ENCODE peak calls at places on chromosomes 12 and 14, in eight cellular contexts. M is NCI-H2081; K is left ventricle myocardium superior; Z is GM04504; I is left cardiac atrium; P is HFFc6; S is choroid plexus epithelial cell; Q is stimulated activated CD4-positive, alpha-beta T cell treated with anti-CD3 and anti-CD28 coated beads, TNF-alpha, amount 100 ng/mL, for 4 hours. L is an unnamed sample.

GRCh38 chr14:94827711-94828505 is 58.0 kb upstream of the GSC start:
- DNase-seq in M (no peak), K (peak; percentile 67), Z (no peak), I (peak; percentile 24), P (no peak), S (no peak), Q (no peak), L (no peak)

GRCh38 chr14:75578786-75579781 is 664 bp downstream of the FLVCR2 start:
- DNase-seq in M (no peak), K (peak; percentile 35), Z (no peak), I (peak; percentile 33), P (peak; percentile 37), S (peak; percentile 29), Q (no peak), L (no peak)

GRCh38 chr14:68268197-68268596 is 448.6 kb downstream of the RAD51B start:
- DNase-seq in M (no peak), K (no peak), Z (no peak), I (no peak), P (no peak), S (no peak), Q (no peak), L (no peak)

GRCh38 chr12:126773012-126773411 is 1494.0 kb upstream of the TMEM132C start:
- DNase-seq in M (no peak), K (no peak), Z (no peak), I (no peak), P (no peak), S (no peak), Q (no peak), L (no peak)

GRCh38 chr12:94656556-94656955 is 6.2 kb upstream of the TMCC3 start:
- DNase-seq in M (no peak), K (no peak), Z (no peak), I (no peak), P (no peak), S (no peak), Q (no peak), L (no peak)

GRCh38 chr12:15212877-15213276 is 8.3 kb downstream of the RERG start:
- DNase-seq in M (peak; percentile 84), K (no peak), Z (no peak), I (no peak), P (no peak), S (no peak), Q (no peak), L (no peak)

GRCh38 chr12:12070674-12071661 is at the start of gene BCL2L14:
- DNase-seq in M (no peak), K (no peak), Z (no peak), I (no peak), P (no peak), S (no peak), Q (no peak), L (no peak)

GRCh38 chr12:133227281-133227852 is 8.3 kb downstream of the ANHX start:
- DNase-seq in M (no peak), K (no peak), Z (no peak), I (no peak), P (no peak), S (no peak), Q (no peak), L (no peak)

GRCh38 chr12:43893670-43894069 is 57.8 kb downstream of the TMEM117 start:
- DNase-seq in M (no peak), K (no peak), Z (no peak), I (no peak), P (peak; percentile 15), S (peak; percentile 41), Q (no peak), L (no peak)

GRCh38 chr12:120229583-120230325 is 28.8 kb upstream of the RPLP0 start:
- DNase-seq in M (no peak), K (no peak), Z (no peak), I (no peak), P (peak; percentile 43), S (peak; percentile 59), Q (no peak), L (no peak)

GRCh38 chr14:22814945-22815713 is at the start of gene SLC7A7:
- DNase-seq in M (no peak), K (no peak), Z (no peak), I (no peak), P (no peak), S (peak; percentile 38), Q (no peak), L (no peak)

GRCh38 chr12:121494093-121494787 is 86.6 kb downstream of the KDM2B start:
- DNase-seq in M (no peak), K (no peak), Z (no peak), I (peak; percentile 42), P (peak; percentile 17), S (peak; percentile 53), Q (peak; percentile 34), L (no peak)

GRCh38 chr12:69266045-69266635 is 26.8 kb downstream of the CPSF6 start:
- DNase-seq in M (peak; percentile 15), K (no peak), Z (peak; percentile 8), I (no peak), P (peak; percentile 59), S (peak; percentile 62), Q (no peak), L (no peak)

GRCh38 chr12:59444932-59445331 is 150.9 kb upstream of the SLC16A7 start:
- DNase-seq in M (no peak), K (no peak), Z (no peak), I (no peak), P (peak; percentile 37), S (peak; percentile 53), Q (no peak), L (no peak)

GRCh38 chr14:88164906-88165534 is 158.0 kb downstream of the KCNK10 start:
- DNase-seq in M (no peak), K (no peak), Z (no peak), I (no peak), P (no peak), S (no peak), Q (no peak), L (no peak)

GRCh38 chr12:95951515-95951914 is 8.4 kb downstream of the AMDHD1 start:
- DNase-seq in M (no peak), K (no peak), Z (no peak), I (no peak), P (no peak), S (no peak), Q (no peak), L (no peak)

GRCh38 chr12:124044809-124045321 is 71.8 kb downstream of the ZNF664 start:
- DNase-seq in M (no peak), K (no peak), Z (no peak), I (no peak), P (no peak), S (peak; percentile 46), Q (no peak), L (no peak)

GRCh38 chr12:45462506-45462905 is 246.6 kb downstream of the ANO6 start:
- DNase-seq in M (no peak), K (no peak), Z (no peak), I (no peak), P (no peak), S (no peak), Q (no peak), L (no peak)

GRCh38 chr14:34301107-34301734 is 160.8 kb downstream of the SPTSSA start:
- DNase-seq in M (peak; percentile 63), K (no peak), Z (peak; percentile 28), I (no peak), P (peak; percentile 25), S (peak; percentile 62), Q (no peak), L (peak; percentile 30)

GRCh38 chr12:94167071-94167806 is 18.9 kb downstream of the PLXNC1 start:
- DNase-seq in M (no peak), K (no peak), Z (no peak), I (no peak), P (no peak), S (no peak), Q (no peak), L (no peak)

GRCh38 chr12:79624378-79624777 is 66.4 kb downstream of the PAWR start:
- DNase-seq in M (no peak), K (no peak), Z (no peak), I (no peak), P (no peak), S (no peak), Q (no peak), L (no peak)

GRCh38 chr12:60494249-60494648 is 898.4 kb downstream of the SLC16A7 start:
- DNase-seq in M (peak; percentile 32), K (no peak), Z (peak; percentile 28), I (no peak), P (peak; percentile 55), S (peak; percentile 73), Q (no peak), L (no peak)

GRCh38 chr12:27123642-27124041 is 41.3 kb upstream of the C12orf71 start:
- DNase-seq in M (peak; percentile 2), K (no peak), Z (no peak), I (no peak), P (no peak), S (peak; percentile 41), Q (no peak), L (no peak)

GRCh38 chr14:23465261-23465660 is 4.2 kb upstream of the NGDN start:
- DNase-seq in M (no peak), K (no peak), Z (no peak), I (no peak), P (no peak), S (no peak), Q (no peak), L (no peak)

GRCh38 chr14:69260979-69261605 is 1.1 kb downstream of the GALNT16 start:
- DNase-seq in M (peak; percentile 33), K (peak; percentile 82), Z (no peak), I (peak; percentile 43), P (no peak), S (no peak), Q (peak; percentile 16), L (peak; percentile 93)

GRCh38 chr14:59868021-59868420 is 2.6 kb downstream of the RTN1 start:
- DNase-seq in M (no peak), K (no peak), Z (no peak), I (no peak), P (no peak), S (peak; percentile 17), Q (no peak), L (no peak)

GRCh38 chr14:61911534-61911933 is 149.3 kb downstream of the SNAPC1 start:
- DNase-seq in M (peak; percentile 69), K (no peak), Z (no peak), I (no peak), P (no peak), S (no peak), Q (no peak), L (no peak)

GRCh38 chr12:53100466-53101151 is 2.7 kb upstream of the SOAT2 start:
- DNase-seq in M (no peak), K (no peak), Z (no peak), I (no peak), P (no peak), S (no peak), Q (no peak), L (no peak)

GRCh38 chr12:10562306-10562933 is 51.0 kb downstream of the MAGOHB start:
- DNase-seq in M (peak; percentile 45), K (no peak), Z (peak; percentile 24), I (no peak), P (peak; percentile 43), S (peak; percentile 74), Q (no peak), L (no peak)

L was measured in GM12891.